ENCODE peak calls at places on chromosome 6, in six cellular contexts. D, L, W, P, B and U are unnamed samples. For H3K27me3, the result is how much of the 10 kb centered on the place peaks cover.

GRCh38 chr6:75397806-75398465 is 95.7 kb downstream of the FILIP1 start:
- DNase-seq in L (peak), D (no peak), P (no peak), W (no peak), B (no peak), U (no peak)

GRCh38 chr6:43724914-43725642 is 37.5 kb upstream of the MRPS18A start:
- DNase-seq in W (no peak), D (peak), P (peak), L (peak), B (peak), U (no peak)

GRCh38 chr6:113920663-113921267 is 50.2 kb downstream of the HDAC2 start:
- DNase-seq in D (no peak), L (no peak), W (peak), B (no peak), P (no peak), U (no peak)

GRCh38 chr6:168017629-168018028 is 20.2 kb downstream of the KIF25 start:
- DNase-seq in L (no peak), B (no peak), W (no peak), D (no peak), P (no peak), U (no peak)

GRCh38 chr6:75101896-75102680 is 103.8 kb downstream of the COL12A1 start:
- DNase-seq in W (no peak), B (peak), D (no peak), P (no peak), L (peak), U (no peak)

GRCh38 chr6:16031278-16031981 is 97.5 kb upstream of the MYLIP start:
- DNase-seq in L (no peak), B (no peak), P (no peak), W (no peak), D (no peak), U (no peak)

GRCh38 chr6:101417899-101418298 is 24.4 kb downstream of the GRIK2 start:
- DNase-seq in B (no peak), W (no peak), D (no peak), P (no peak), L (no peak), U (no peak)

GRCh38 chr6:44415424-44415823 is 27.9 kb downstream of the CDC5L start:
- DNase-seq in W (no peak), P (no peak), L (no peak), B (no peak), D (no peak), U (no peak)

GRCh38 chr6:101268541-101268940 is 125.0 kb upstream of the GRIK2 start:
- DNase-seq in L (no peak), D (no peak), B (no peak), W (peak), P (no peak), U (no peak)

GRCh38 chr6:21263531-21264287 is 329.8 kb upstream of the SOX4 start:
- DNase-seq in W (no peak), L (no peak), B (no peak), D (no peak), P (no peak), U (no peak)

GRCh38 chr6:128725271-128726233 is 157.4 kb upstream of the LAMA2 start:
- DNase-seq in L (peak), B (no peak), P (no peak), W (peak), D (no peak), U (no peak)

DNA sequence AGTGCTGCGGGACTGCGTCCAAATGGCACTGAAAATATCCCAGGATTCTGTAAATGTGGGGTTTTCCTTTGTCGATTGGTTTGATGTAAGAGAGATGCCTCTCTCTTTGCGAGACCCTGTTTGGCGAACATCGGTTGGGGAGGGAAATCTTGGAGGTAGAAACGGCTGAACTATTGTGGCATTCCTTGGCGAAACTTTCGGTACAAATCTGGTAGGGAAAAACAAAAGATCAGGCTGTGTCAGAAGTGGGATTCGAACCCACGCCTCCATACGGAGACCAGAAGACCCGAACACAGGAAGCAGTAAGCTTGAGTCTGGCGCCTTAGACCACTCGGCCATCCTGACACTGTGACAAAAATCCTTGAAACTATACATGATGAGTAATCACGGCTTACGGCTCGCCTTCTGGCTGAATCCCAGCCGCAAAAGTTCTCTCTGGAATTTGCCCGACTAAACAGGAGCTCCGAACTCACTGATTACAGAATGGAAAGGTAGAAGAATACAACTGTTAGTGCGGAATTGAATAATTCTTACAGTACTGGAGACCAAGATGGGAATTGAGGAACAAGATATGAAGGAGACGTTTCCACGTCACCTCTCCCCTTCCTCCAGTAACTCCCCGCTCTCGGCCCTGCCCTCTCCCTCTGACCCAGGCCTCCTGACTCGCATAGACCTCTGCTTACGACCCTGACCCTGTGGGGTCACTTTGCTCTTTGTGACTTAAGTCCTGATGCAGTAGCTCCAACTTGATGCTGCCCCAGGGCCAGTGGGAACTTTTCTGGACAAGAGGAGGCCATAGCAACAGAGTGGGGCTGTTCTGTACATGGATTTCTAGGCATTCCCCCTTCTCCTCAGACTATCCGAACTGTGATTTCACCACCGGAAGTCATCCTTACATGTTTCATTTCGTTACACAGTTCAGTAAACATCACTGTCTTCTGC is 132.8 kb upstream of the ZNF184 start:
- DNase-seq in D (no peak), B (peak), P (no peak), W (peak), L (peak), U (no peak)
- H3K27ac ChIP-seq in D (no peak), B (peak), P (no peak), W (no peak), L (no peak), U (no peak)

GRCh38 chr6:502761-503160 is 111.2 kb downstream of the IRF4 start:
- DNase-seq in B (no peak), P (no peak), W (no peak), L (no peak), D (no peak), U (no peak)

GRCh38 chr6:504446-504980 is 113.0 kb downstream of the IRF4 start:
- DNase-seq in D (no peak), W (no peak), L (no peak), P (no peak), B (no peak), U (no peak)

GRCh38 chr6:503610-504362 is 112.2 kb downstream of the IRF4 start:
- DNase-seq in D (peak), L (no peak), W (no peak), B (no peak), P (no peak), U (no peak)

GRCh38 chr6:499617-500016 is 108.1 kb downstream of the IRF4 start:
- DNase-seq in W (no peak), D (no peak), B (no peak), L (no peak), P (no peak), U (no peak)

GRCh38 chr6:501891-502601 is 110.5 kb downstream of the IRF4 start:
- DNase-seq in P (no peak), W (peak), B (no peak), D (no peak), L (no peak), U (no peak)
- H3K4me3 ChIP-seq in P (no peak), W (no peak), B (no peak), D (no peak), L (no peak), U (no peak)

DNA sequence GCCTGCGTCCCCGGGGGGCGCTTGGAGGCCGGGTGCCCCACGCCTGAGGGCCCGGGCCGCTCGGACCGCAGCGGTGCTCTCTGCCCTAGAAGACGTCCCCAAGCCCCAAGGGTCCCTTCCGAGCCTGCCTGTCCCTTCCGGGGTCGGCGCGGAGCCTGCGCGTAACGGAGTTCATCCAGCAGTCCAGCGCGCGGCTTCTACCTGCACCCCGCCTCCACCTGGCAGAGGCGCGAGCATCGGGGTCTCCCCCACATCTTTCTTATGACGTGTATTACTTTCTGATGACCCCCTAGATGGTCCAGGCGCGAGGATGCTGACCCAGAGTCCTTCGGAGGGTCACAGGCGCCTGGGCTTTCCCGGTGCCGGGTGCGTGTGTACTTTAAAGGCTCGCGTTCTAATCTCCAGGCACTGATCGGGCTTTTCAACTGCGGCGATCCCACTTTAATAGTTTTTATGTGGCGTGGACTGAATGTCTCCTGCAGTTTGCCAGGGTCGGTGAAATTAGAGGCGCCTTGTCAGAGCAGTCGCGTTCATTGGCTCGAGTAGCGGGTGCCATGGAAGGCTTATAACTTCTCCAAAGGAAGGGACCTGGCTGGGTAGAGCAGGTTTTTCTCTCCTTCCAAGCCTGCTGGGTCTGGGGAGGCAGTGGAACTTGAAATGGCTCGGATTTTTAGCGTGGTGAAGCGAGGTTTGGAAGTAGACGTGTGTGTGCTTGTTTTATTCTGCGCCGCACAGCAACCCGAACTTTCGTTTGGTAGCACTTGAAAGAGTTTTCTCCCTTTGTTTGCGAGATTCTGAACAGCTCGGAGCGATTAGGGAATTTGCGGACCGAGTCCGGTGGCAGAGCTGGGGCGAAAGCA is 974 bp downstream of the EYA4 start:
- DNase-seq in B (no peak), L (peak), P (no peak), D (peak), W (peak), U (peak)
- H3K27me3 ChIP-seq in B (under half), L (under half), P (under half), D (half or more), W (under half), U (half or more)

DNA sequence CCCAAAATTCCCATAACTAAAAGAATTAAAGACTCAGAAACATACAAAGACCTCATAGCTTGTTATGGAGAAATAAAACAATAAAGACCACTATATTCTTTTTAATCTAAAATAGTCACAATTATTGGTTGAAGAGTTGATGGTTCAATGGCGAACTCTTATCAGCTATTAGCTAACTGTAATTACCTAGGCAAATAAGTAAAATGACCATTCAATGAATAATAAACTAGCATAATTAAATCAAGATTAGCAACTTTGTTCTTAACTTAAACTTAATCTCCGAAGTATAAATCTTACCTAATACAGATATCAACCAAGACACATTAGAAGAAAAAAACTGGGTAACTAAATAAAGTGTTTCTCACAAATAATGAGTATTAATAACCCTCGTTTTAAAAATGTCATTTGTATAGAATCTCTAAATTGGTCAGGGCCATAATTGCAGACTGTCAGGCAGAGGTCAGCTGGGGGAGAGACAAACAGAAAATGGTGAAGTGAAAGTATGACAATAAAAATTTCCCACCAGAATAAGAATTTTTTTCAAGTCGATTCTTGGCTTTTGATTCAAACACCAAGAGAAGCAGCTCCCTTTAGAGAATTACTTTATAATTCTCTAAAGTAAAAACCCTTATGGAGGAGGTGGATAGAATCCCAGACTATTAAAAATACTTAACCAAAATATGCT is 1.7 kb downstream of the FKBP5 start:
- DNase-seq in D (no peak), P (no peak), W (no peak), B (no peak), L (no peak), U (no peak)
- H3K27ac ChIP-seq in D (peak), P (no peak), W (no peak), B (no peak), L (no peak), U (peak)

GRCh38 chr6:24458134-24458533 is 31.2 kb downstream of the GPLD1 start:
- DNase-seq in L (no peak), D (no peak), P (no peak), B (no peak), W (no peak), U (no peak)
- H3K4me3 ChIP-seq in L (no peak), D (no peak), P (no peak), B (no peak), W (no peak), U (no peak)

GRCh38 chr6:99588618-99589289 is 17.9 kb upstream of the PRDM13 start:
- DNase-seq in B (no peak), P (peak), W (peak), L (peak), D (peak), U (no peak)

GRCh38 chr6:99591673-99592364 is 14.8 kb upstream of the PRDM13 start:
- DNase-seq in D (no peak), L (no peak), W (no peak), B (no peak), P (no peak), U (no peak)

GRCh38 chr6:99590728-99591672 is 15.6 kb upstream of the PRDM13 start:
- DNase-seq in W (no peak), P (peak), D (no peak), L (no peak), B (no peak), U (no peak)

GRCh38 chr6:99589290-99589672 is 17.4 kb upstream of the PRDM13 start:
- DNase-seq in W (no peak), P (peak), L (no peak), D (no peak), B (no peak), U (no peak)

GRCh38 chr6:99589907-99590493 is 16.6 kb upstream of the PRDM13 start:
- DNase-seq in P (no peak), B (no peak), W (no peak), D (no peak), L (no peak), U (no peak)
- H3K27me3 ChIP-seq in P (under half), B (under half), W (half or more), D (half or more), L (half or more), U (half or more)